ENCODE peak calls at places on chromosomes 6 and 20, in four cellular contexts. B is HFF-Myc, I is mesendoderm, M is hepatocyte. J is an unnamed sample.

GRCh38 chr6:46380152-46380807 is 111.0 kb downstream of the RCAN2 start:
- DNase-seq in I (peak; percentile 3), B (no peak), M (no peak), J (no peak)

GRCh38 chr6:37459981-37460800 is 27.2 kb downstream of the CMTR1 start:
- DNase-seq in I (peak; percentile 91), B (no peak), M (no peak), J (no peak)

GRCh38 chr6:165274611-165275010 is 34.8 kb downstream of the C6orf118 start:
- DNase-seq in I (no peak), M (no peak), B (no peak), J (no peak)

GRCh38 chr6:7108964-7109836 is 1.4 kb downstream of the RREB1 start:
- DNase-seq in M (peak; percentile 84), I (peak; percentile 57), B (peak; percentile 20), J (peak; percentile 76)

GRCh38 chr6:21769405-21769851 is 175.9 kb downstream of the SOX4 start:
- DNase-seq in I (peak; percentile 97), B (peak; percentile 75), M (peak; percentile 32), J (no peak)

GRCh38 chr6:42547407-42548329 is 16.2 kb upstream of the UBR2 start:
- DNase-seq in B (peak; percentile 51), M (peak; percentile 90), I (peak; percentile 82), J (peak; percentile 88)

GRCh38 chr6:12845224-12846004 is 128.8 kb downstream of the PHACTR1 start:
- DNase-seq in B (no peak), I (no peak), M (no peak), J (no peak)

GRCh38 chr20:51554538-51555165 is 12.1 kb upstream of the NFATC2 start:
- DNase-seq in M (no peak), B (no peak), I (no peak), J (no peak)

GRCh38 chr6:40733770-40734396 is 146.7 kb upstream of the LRFN2 start:
- DNase-seq in B (no peak), I (peak; percentile 27), M (no peak), J (no peak)

GRCh38 chr20:59735917-59736316 is 131.6 kb downstream of the PHACTR3 start:
- DNase-seq in I (no peak), M (no peak), B (no peak), J (no peak)

GRCh38 chr20:37816726-37817125 is 86.2 kb upstream of the VSTM2L start:
- DNase-seq in B (no peak), I (no peak), M (no peak), J (no peak)

GRCh38 chr6:146543211-146543939 is at the start of gene RAB32:
- DNase-seq in I (peak; percentile 96), B (no peak), M (peak; percentile 97), J (peak; percentile 94)

GRCh38 chr6:30544666-30545272 is 11.5 kb downstream of the GNL1 start:
- DNase-seq in I (peak; percentile 70), B (no peak), M (peak; percentile 79), J (no peak)

GRCh38 chr20:50434653-50435396 is 75.4 kb upstream of the PTPN1 start:
- DNase-seq in B (no peak), M (no peak), I (peak; percentile 89), J (no peak)

GRCh38 chr6:48016027-48016755 is 94.8 kb downstream of the PTCHD4 start:
- DNase-seq in B (no peak), M (peak; percentile 18), I (peak; percentile 5), J (no peak)

GRCh38 chr20:18971121-18971520 is 157.5 kb downstream of the SCP2D1 start:
- DNase-seq in I (no peak), M (no peak), B (no peak), J (no peak)

GRCh38 chr20:20073851-20074252 is 21.5 kb downstream of the CFAP61 start:
- DNase-seq in M (no peak), B (no peak), I (no peak), J (no peak)

GRCh38 chr6:35474978-35475570 is 6.9 kb downstream of the RPL10A start:
- DNase-seq in M (no peak), B (no peak), I (no peak), J (no peak)

GRCh38 chr6:82573200-82573972 is 209.8 kb downstream of the TPBG start:
- DNase-seq in B (no peak), M (no peak), I (no peak), J (no peak)

GRCh38 chr6:170307080-170307545 is 555 bp downstream of the FAM120B start:
- DNase-seq in M (no peak), I (no peak), B (no peak), J (no peak)

GRCh38 chr6:170202416-170203135 is 88.3 kb downstream of the DLL1 start:
- DNase-seq in I (no peak), B (no peak), M (no peak), J (peak; percentile 6)

GRCh38 chr6:22025468-22026159 is 271.2 kb downstream of the PRL start:
- DNase-seq in I (peak; percentile 98), M (peak; percentile 35), B (peak; percentile 35), J (no peak)

GRCh38 chr6:122376246-122376645 is 23.2 kb upstream of the HSF2 start:
- DNase-seq in I (no peak), B (no peak), M (no peak), J (no peak)

GRCh38 chr20:63539092-63539430 is 1.9 kb upstream of the PTK6 start:
- DNase-seq in B (no peak), I (no peak), M (no peak), J (no peak)

GRCh38 chr20:63539441-63540370 is 2.5 kb upstream of the PTK6 start:
- DNase-seq in M (no peak), B (no peak), I (no peak), J (no peak)

GRCh38 chr20:63536997-63537524 is at the start of gene PTK6:
- DNase-seq in I (no peak), B (no peak), M (no peak), J (peak; percentile 88)

GRCh38 chr20:63537525-63538203 is 488 bp upstream of the PTK6 start:
- DNase-seq in I (peak; percentile 87), B (peak; percentile 65), M (peak; percentile 93), J (peak; percentile 97)

DNA sequence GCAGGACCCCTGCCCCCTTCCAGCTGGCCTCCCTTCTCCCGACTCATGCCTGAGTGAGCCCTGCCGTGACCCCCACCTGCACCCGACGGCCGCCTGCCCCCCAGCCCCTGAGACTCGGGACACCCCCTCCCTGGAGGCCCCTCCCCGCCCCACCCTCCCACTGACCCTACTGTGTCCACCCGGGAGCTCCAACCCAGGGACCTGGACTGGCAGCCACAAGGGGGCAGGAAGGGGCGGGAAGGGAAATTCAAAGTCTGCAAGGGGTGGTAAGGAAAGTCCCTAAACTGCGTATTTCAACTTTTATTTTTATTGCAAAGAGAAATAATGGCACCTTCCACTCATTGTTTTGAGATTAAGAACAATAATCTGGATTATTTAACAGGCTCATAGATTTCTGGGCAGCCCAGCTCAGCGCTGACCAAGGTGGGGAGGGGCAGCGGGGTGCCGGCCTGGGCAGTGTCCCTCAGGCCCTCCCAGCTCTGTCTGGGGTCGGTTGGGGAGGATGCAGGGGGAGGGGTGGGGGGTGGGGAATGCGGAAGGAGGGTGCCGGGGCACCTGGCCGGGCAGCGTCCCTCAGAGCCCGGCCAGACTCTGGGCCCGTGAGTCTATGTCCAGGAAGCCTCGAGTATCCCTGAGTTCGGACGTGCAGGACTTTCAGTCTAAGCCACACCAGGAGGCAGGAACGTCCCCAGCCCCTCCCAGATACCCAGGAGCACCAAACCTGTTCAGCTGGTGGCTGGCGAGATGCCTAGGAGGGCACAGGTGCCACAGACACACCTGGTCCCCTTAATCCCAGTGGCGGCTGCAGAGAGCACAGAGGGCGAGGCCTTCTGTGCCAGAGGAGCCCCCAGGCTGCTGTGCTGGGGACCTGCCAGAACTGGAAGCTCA is 1.3 kb upstream of the PTK6 start:
- DNase-seq in M (peak; percentile 57), B (no peak), I (no peak), J (peak; percentile 95)
- H3K4me3 ChIP-seq in M (no peak overlapping the region), B (no peak overlapping the region), I (no peak overlapping the region), J (peak overlapping the region; percentile 45)

DNA sequence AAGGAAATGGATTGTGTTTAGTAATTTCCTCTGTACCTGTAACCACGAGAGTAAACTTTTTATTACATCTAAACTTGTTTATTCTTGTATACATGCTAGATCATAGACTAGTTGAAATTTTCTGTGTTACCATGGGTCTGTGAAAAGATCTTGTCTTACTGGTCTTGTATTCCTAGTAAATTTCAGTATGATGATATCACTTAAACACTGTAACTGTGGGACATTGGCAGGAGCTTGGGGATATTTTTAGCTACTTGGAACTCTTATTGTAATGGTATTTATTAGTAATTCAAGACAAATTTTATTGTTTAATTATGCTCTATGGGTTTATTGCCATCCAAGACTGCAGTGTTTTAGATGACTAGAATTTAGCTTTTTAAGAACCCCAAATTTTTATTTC is 25.9 kb upstream of the TULP4 start:
- DNase-seq in M (no peak), I (no peak), B (no peak), J (no peak)
- H3K4me3 ChIP-seq in M (no peak overlapping the region), I (no peak overlapping the region), B (no peak overlapping the region), J (no peak overlapping the region)

GRCh38 chr6:107057679-107058078 is 29.7 kb downstream of the MTRES1 start:
- DNase-seq in M (no peak), B (no peak), I (no peak), J (no peak)

GRCh38 chr6:107061125-107062020 is 33.4 kb downstream of the MTRES1 start:
- DNase-seq in M (no peak), I (peak; percentile 97), B (no peak), J (no peak)

GRCh38 chr6:107062691-107063090 is 34.7 kb downstream of the MTRES1 start:
- DNase-seq in B (no peak), I (peak; percentile 94), M (no peak), J (no peak)

GRCh38 chr6:107059606-107060005 is 31.6 kb downstream of the MTRES1 start:
- DNase-seq in B (no peak), I (peak; percentile 45), M (no peak), J (no peak)

DNA sequence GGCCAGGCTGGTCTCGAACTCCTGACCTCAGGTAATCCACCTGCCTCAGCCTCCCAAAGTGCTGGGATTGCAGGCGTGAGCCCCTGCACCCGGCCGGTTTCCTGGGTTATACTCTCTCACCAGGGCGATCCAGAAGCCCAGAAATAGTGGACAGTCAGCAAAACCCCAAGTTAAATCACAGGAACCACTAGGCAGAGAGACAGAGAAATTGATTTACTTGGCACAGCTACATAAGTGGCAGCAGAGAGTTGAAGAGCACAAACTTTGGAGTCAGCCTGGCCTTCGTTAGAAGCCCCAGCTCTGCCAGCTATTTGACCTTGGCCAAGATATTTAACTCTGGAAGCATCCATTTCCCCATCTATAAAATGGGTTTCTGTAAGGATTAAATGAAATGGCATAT is 32.7 kb downstream of the MTRES1 start:
- DNase-seq in I (no peak), B (no peak), M (no peak), J (no peak)
- H3K4me3 ChIP-seq in I (no peak overlapping the region), B (no peak overlapping the region), M (no peak overlapping the region), J (no peak overlapping the region)

GRCh38 chr20:11249239-11249638 is 575.4 kb upstream of the JAG1 start:
- DNase-seq in I (peak; percentile 30), B (no peak), M (no peak), J (no peak)

GRCh38 chr20:11247943-11248475 is 574.2 kb upstream of the JAG1 start:
- DNase-seq in B (no peak), M (no peak), I (no peak), J (no peak)

GRCh38 chr20:11247059-11247630 is 573.3 kb upstream of the JAG1 start:
- DNase-seq in I (no peak), B (no peak), M (no peak), J (no peak)

GRCh38 chr20:11249683-11250082 is 575.9 kb upstream of the JAG1 start:
- DNase-seq in M (no peak), I (no peak), B (no peak), J (no peak)

DNA sequence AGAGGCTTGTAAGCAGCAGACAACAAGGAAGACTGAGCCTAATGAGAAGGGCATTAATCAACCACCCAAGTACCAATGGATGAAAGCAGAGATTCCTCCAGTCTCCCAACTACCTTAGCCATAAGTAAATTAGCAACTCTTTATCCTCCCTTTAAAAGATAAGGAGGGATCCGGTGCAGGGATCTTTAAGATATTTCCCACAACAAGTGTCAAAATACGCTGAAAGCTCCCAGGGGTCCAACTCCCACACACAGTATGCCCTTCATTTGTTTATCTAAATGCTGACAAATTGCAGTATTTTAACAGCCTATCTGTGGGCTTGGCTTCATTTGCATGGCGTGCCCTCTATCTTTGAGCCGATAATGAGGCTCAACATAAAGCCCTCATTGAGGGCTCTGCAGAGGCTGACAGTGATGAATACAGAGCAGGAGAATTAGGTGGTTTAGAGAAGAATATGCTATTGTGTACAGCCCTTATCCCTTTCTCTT is 574.9 kb upstream of the JAG1 start:
- DNase-seq in M (no peak), I (peak; percentile 97), B (no peak), J (no peak)
- H3K4me3 ChIP-seq in M (no peak overlapping the region), I (no peak overlapping the region), B (no peak overlapping the region), J (no peak overlapping the region)